ENCODE peak calls at places on chromosomes 16 and 17, in four cellular contexts. E is RPMI7951, B is spleen, R is HCT116. A is an unnamed sample.

GRCh38 chr16:22898874-22899348 is 84.9 kb downstream of the HS3ST2 start:
- DNase-seq in R (peak), B (peak), E (peak), A (peak)

GRCh38 chr17:78558181-78558850 is 18.9 kb downstream of the DNAH17 start:
- DNase-seq in E (peak), B (no peak), R (peak), A (no peak)

GRCh38 chr17:58786586-58787295 is 31.1 kb downstream of the PPM1E start:
- DNase-seq in R (peak), E (peak), B (no peak), A (no peak)

GRCh38 chr17:20225162-20226115 is 216.3 kb downstream of the SPECC1 start:
- DNase-seq in B (no peak), E (peak), R (no peak), A (no peak)

GRCh38 chr16:24838554-24839266 is 7.1 kb upstream of the SLC5A11 start:
- DNase-seq in R (no peak), E (peak), B (no peak), A (no peak)

GRCh38 chr16:90077757-90078593 is 844 bp upstream of the PRDM7 start:
- DNase-seq in B (peak), E (peak), R (no peak), A (peak)

GRCh38 chr17:72212041-72212440 is 91.2 kb downstream of the SOX9 start:
- DNase-seq in R (no peak), E (no peak), B (no peak), A (no peak)

GRCh38 chr17:82019905-82020873 is 2.5 kb downstream of the CENPX start:
- DNase-seq in R (peak), B (peak), E (no peak), A (peak)

GRCh38 chr16:58485184-58485887 is 14.6 kb upstream of the NDRG4 start:
- DNase-seq in B (peak), E (no peak), R (no peak), A (no peak)

A was measured in germinal center.